ENCODE peak calls at places on chromosomes 1 and 21, in eight cellular contexts. V, S, U, T, A, O, Z and K are unnamed samples.

GRCh38 chr1:207831517-207832327 is 79.2 kb downstream of the CD34 start:
- DNase-seq in V (peak; percentile 61), S (no peak), U (no peak), T (no peak), A (no peak), O (no peak), Z (peak; percentile 75), K (no peak)

GRCh38 chr1:210222288-210223006 is 10.1 kb upstream of the SERTAD4 start:
- DNase-seq in V (no peak), S (peak; percentile 19), U (no peak), T (peak; percentile 65), A (peak; percentile 78), O (no peak), Z (no peak), K (no peak)

GRCh38 chr1:184254849-184255248 is 132.0 kb upstream of the C1orf21 start:
- DNase-seq in V (no peak), S (no peak), U (no peak), T (no peak), A (no peak), O (no peak), Z (no peak), K (no peak)

GRCh38 chr1:214031267-214031650 is 43.5 kb downstream of the PROX1 start:
- DNase-seq in V (no peak), S (no peak), U (peak; percentile 20), T (no peak), A (no peak), O (no peak), Z (no peak), K (no peak)

GRCh38 chr1:115056395-115056798 is 26.8 kb downstream of the TSHB start:
- DNase-seq in V (no peak), S (no peak), U (no peak), T (no peak), A (peak; percentile 25), O (no peak), Z (peak; percentile 59), K (no peak)

GRCh38 chr1:206460846-206461426 is 9.3 kb upstream of the IKBKE start:
- DNase-seq in V (no peak), S (no peak), U (no peak), T (no peak), A (peak; percentile 19), O (peak; percentile 61), Z (no peak), K (no peak)

GRCh38 chr1:103211073-103211472 is 102.8 kb upstream of the COL11A1 start:
- DNase-seq in V (no peak), S (no peak), U (no peak), T (no peak), A (no peak), O (no peak), Z (peak; percentile 14), K (no peak)

GRCh38 chr21:27804515-27804914 is 837.6 kb upstream of the ADAMTS5 start:
- DNase-seq in V (no peak), S (no peak), U (peak; percentile 18), T (no peak), A (no peak), O (no peak), Z (no peak), K (no peak)

GRCh38 chr1:52944566-52944965 is 17.5 kb downstream of the SCP2 start:
- DNase-seq in V (no peak), S (no peak), U (no peak), T (no peak), A (no peak), O (no peak), Z (no peak), K (no peak)

GRCh38 chr1:163163861-163164582 is 38.7 kb downstream of the RGS5 start:
- DNase-seq in V (no peak), S (no peak), U (no peak), T (no peak), A (no peak), O (no peak), Z (peak; percentile 80), K (no peak)

GRCh38 chr1:42931911-42932422 is 26.7 kb downstream of the SLC2A1 start:
- DNase-seq in V (peak; percentile 70), S (peak; percentile 42), U (peak; percentile 59), T (peak; percentile 83), A (peak; percentile 86), O (peak; percentile 92), Z (no peak), K (peak; percentile 77)

GRCh38 chr21:34953950-34954349 is 95.2 kb downstream of the RUNX1 start:
- DNase-seq in V (no peak), S (no peak), U (no peak), T (no peak), A (no peak), O (no peak), Z (no peak), K (no peak)

GRCh38 chr1:20621012-20621411 is 12.2 kb upstream of the PINK1 start:
- DNase-seq in V (no peak), S (no peak), U (no peak), T (no peak), A (no peak), O (no peak), Z (no peak), K (no peak)

GRCh38 chr1:199861020-199861795 is 166.3 kb upstream of the NR5A2 start:
- DNase-seq in V (no peak), S (no peak), U (no peak), T (no peak), A (no peak), O (no peak), Z (no peak), K (no peak)

GRCh38 chr21:43757601-43758000 is 18.5 kb downstream of the CSTB start:
- DNase-seq in V (no peak), S (no peak), U (no peak), T (no peak), A (no peak), O (no peak), Z (no peak), K (no peak)

GRCh38 chr21:43755820-43756594 is 20.1 kb downstream of the CSTB start:
- DNase-seq in V (no peak), S (no peak), U (no peak), T (no peak), A (no peak), O (no peak), Z (no peak), K (no peak)

GRCh38 chr21:43758811-43759210 is 17.3 kb downstream of the CSTB start:
- DNase-seq in V (no peak), S (no peak), U (no peak), T (no peak), A (no peak), O (no peak), Z (no peak), K (no peak)

GRCh38 chr21:43759651-43760050 is 16.5 kb downstream of the CSTB start:
- DNase-seq in V (no peak), S (no peak), U (no peak), T (no peak), A (no peak), O (no peak), Z (no peak), K (no peak)

GRCh38 chr21:43758132-43758619 is 17.9 kb downstream of the CSTB start:
- DNase-seq in V (peak; percentile 83), S (no peak), U (no peak), T (no peak), A (no peak), O (no peak), Z (peak; percentile 70), K (no peak)
- H3K4me3 ChIP-seq in V (peak overlapping the region; percentile 27), S (no peak overlapping the region), U (peak overlapping the region; percentile 42), T (no peak overlapping the region), A (no peak overlapping the region), O (no peak overlapping the region), Z (no peak overlapping the region), K (no peak overlapping the region)

GRCh38 chr1:155977607-155978324 is 581 bp downstream of the ARHGEF2 start:
- DNase-seq in V (peak; percentile 82), S (peak; percentile 33), U (peak; percentile 61), T (no peak), A (no peak), O (peak; percentile 78), Z (no peak), K (no peak)

GRCh38 chr1:155978973-155979429 is 654 bp upstream of the ARHGEF2 start:
- DNase-seq in V (peak; percentile 73), S (no peak), U (peak; percentile 46), T (no peak), A (no peak), O (no peak), Z (peak; percentile 31), K (no peak)

GRCh38 chr1:155976913-155977606 is 1.3 kb downstream of the ARHGEF2 start:
- DNase-seq in V (no peak), S (no peak), U (no peak), T (no peak), A (no peak), O (no peak), Z (no peak), K (no peak)

GRCh38 chr1:155979525-155980343 is 1.4 kb upstream of the ARHGEF2 start:
- DNase-seq in V (no peak), S (no peak), U (peak; percentile 60), T (no peak), A (peak; percentile 80), O (no peak), Z (no peak), K (no peak)

DNA sequence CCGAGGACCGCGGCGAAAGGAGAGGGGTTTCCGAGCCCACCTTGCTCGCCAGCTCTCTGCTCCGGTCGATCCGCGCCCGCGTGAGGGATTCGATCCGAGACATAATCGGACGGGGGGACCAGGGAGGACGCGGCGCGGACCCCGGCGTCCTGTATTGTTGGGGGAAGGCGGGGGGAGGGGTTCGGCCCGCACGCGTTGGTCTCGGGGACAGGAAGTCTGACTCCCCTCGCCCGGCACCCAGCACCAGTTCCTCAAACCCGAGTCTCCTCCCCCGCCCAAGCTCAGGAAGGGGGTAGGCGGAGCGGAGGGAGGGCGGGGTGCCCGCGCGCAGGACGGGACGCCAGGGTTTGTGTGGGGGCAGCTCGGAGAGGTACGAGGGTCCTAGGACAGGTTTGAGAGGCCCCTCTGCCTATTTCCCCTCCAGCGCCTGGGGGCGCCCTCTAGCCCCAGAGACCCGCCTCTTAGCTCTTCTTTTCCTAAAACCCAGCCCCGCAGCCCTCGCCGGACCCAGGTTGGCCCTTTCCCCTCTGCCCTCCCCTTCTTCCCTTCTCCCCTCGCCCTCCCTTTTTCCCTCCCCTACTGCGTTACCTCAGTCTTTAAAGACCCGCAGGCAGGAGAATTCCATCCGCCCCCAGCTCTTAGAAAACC is at the start of gene ARHGEF2:
- DNase-seq in V (peak; percentile 92), S (peak; percentile 80), U (peak; percentile 88), T (peak; percentile 77), A (peak; percentile 70), O (peak; percentile 92), Z (peak; percentile 64), K (peak; percentile 93)
- H3K4me1 ChIP-seq in V (no peaks in the 10 kb centered on the region), S (peaks cover 76% of the 10 kb centered on the region), U (peaks cover 99% of the 10 kb centered on the region), T (peaks cover 76% of the 10 kb centered on the region), A (peaks cover 53% of the 10 kb centered on the region), O (peaks cover 78% of the 10 kb centered on the region), Z (peaks cover 51% of the 10 kb centered on the region), K (no peaks in the 10 kb centered on the region)

GRCh38 chr1:46041974-46042373 is 90.5 kb downstream of the PIK3R3 start:
- DNase-seq in V (no peak), S (no peak), U (no peak), T (no peak), A (no peak), O (no peak), Z (peak; percentile 27), K (no peak)
- H3K27ac ChIP-seq in V (no peak overlapping the region), S (no peak overlapping the region), U (peak overlapping the region; percentile 69), T (no peak overlapping the region), A (no peak overlapping the region), O (no peak overlapping the region), Z (no peak overlapping the region), K (no peak overlapping the region)

DNA sequence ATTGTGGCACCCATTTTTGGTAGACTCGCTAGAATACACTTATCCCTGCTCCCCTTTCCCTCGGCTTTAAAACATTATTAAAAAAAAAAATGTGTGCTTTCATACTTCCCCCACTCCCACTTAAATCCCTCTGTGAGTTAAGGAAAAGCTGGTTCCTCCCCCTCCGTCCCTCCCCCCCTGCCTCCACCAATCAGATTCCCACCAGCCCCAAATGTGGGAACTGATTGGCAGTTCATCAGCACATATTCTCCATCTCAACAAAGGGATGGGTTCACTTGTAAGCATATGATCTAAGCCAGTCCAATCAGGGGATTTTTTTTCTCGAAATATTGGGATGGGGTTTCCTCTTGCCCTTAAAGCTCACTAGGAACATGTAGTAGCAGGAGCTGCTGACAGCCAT is 10.8 kb upstream of the FYB2 start:
- DNase-seq in V (no peak), S (no peak), U (no peak), T (no peak), A (no peak), O (no peak), Z (no peak), K (no peak)
- H3K4me3 ChIP-seq in V (no peak overlapping the region), S (no peak overlapping the region), U (no peak overlapping the region), T (no peak overlapping the region), A (no peak overlapping the region), O (no peak overlapping the region), Z (no peak overlapping the region), K (no peak overlapping the region)